ENCODE peak calls at places on chromosome 4, in four cellular contexts. L, Q, Y and S are unnamed samples.

GRCh38 chr4:85298037-85298436 is 176.9 kb upstream of the ARHGAP24 start:
- DNase-seq in Y (no peak), Q (no peak), L (no peak), S (peak)

GRCh38 chr4:90958256-90958895 is 831.2 kb downstream of the CCSER1 start:
- DNase-seq in Q (peak), L (peak), Y (peak), S (no peak)

GRCh38 chr4:98928131-98928504 is 815 bp downstream of the EIF4E start:
- DNase-seq in Q (peak), L (peak), Y (peak), S (peak)

GRCh38 chr4:155025762-155026457 is 182.5 kb upstream of the NPY2R start:
- DNase-seq in Y (peak), L (peak), Q (peak), S (peak)

GRCh38 chr4:84126061-84126787 is 372.9 kb downstream of the NKX6-1 start:
- DNase-seq in Y (peak), Q (no peak), L (no peak), S (no peak)

GRCh38 chr4:54173281-54173912 is 55.7 kb upstream of the PDGFRA start:
- DNase-seq in Q (no peak), Y (no peak), L (no peak), S (no peak)

GRCh38 chr4:168656055-168656660 is 159.3 kb downstream of the PALLD start:
- DNase-seq in L (no peak), Y (no peak), Q (no peak), S (peak)

GRCh38 chr4:137707626-137708025 is 175.3 kb upstream of the PCDH18 start:
- DNase-seq in Q (no peak), Y (no peak), L (no peak), S (peak)

GRCh38 chr4:26787461-26788340 is 72.9 kb upstream of the STIM2 start:
- DNase-seq in Y (peak), L (peak), Q (peak), S (peak)

GRCh38 chr4:112327950-112328349 is 30.8 kb downstream of the ALPK1 start:
- DNase-seq in L (peak), Y (peak), Q (peak), S (peak)

GRCh38 chr4:53644607-53645006 is 53.3 kb upstream of the LNX1 start:
- DNase-seq in Y (no peak), L (no peak), Q (peak), S (no peak)

GRCh38 chr4:169385356-169385755 is 114.6 kb upstream of the SH3RF1 start:
- DNase-seq in Q (no peak), Y (no peak), L (no peak), S (peak)

GRCh38 chr4:146567396-146567795 is 45.7 kb upstream of the SLC10A7 start:
- DNase-seq in Y (peak), Q (no peak), L (no peak), S (peak)

GRCh38 chr4:4575284-4576211 is 33.7 kb upstream of the STX18 start:
- DNase-seq in L (peak), Y (peak), Q (peak), S (peak)

GRCh38 chr4:69689530-69690111 is 36.6 kb upstream of the UGT2A1 start:
- DNase-seq in Q (peak), L (peak), Y (peak), S (peak)

GRCh38 chr4:24560770-24561415 is 23.5 kb downstream of the DHX15 start:
- DNase-seq in Q (no peak), L (no peak), Y (no peak), S (peak)

GRCh38 chr4:172578712-172579111 is 589.9 kb upstream of the GALNT7 start:
- DNase-seq in L (no peak), Q (no peak), Y (no peak), S (no peak)

GRCh38 chr4:106541253-106541652 is 172.7 kb upstream of the GIMD1 start:
- DNase-seq in Y (no peak), L (no peak), Q (no peak), S (peak)

GRCh38 chr4:153521467-153521866 is 55.3 kb downstream of the TMEM131L start:
- DNase-seq in Q (no peak), L (no peak), Y (no peak), S (no peak)

GRCh38 chr4:7967063-7967440 is 27.4 kb upstream of the AFAP1 start:
- DNase-seq in L (no peak), Y (no peak), Q (no peak), S (no peak)

GRCh38 chr4:98976716-98977115 is 18.8 kb upstream of the METAP1 start:
- DNase-seq in Y (no peak), L (no peak), Q (no peak), S (peak)

GRCh38 chr4:186719925-186720694 is 3.5 kb downstream of the FAT1 start:
- DNase-seq in Q (peak), L (no peak), Y (peak), S (peak)

GRCh38 chr4:186723207-186724047 is at the start of gene FAT1:
- DNase-seq in L (no peak), Y (peak), Q (peak), S (peak)

GRCh38 chr4:186724048-186724860 is 598 bp upstream of the FAT1 start:
- DNase-seq in Q (peak), Y (peak), L (no peak), S (peak)

GRCh38 chr4:186724861-186725419 is 1.3 kb upstream of the FAT1 start:
- DNase-seq in L (no peak), Y (no peak), Q (peak), S (peak)

GRCh38 chr4:186722856-186723206 is 825 bp downstream of the FAT1 start:
- DNase-seq in Y (no peak), Q (no peak), L (no peak), S (no peak)
- H3K27ac ChIP-seq in Y (no peak), Q (peak), L (peak), S (peak)

GRCh38 chr4:74376888-74377483 is 12.0 kb downstream of the EREG start:
- DNase-seq in L (no peak), Y (peak), Q (peak), S (peak)

GRCh38 chr4:74374561-74375327 is 9.8 kb downstream of the EREG start:
- DNase-seq in L (peak), Y (no peak), Q (no peak), S (peak)

GRCh38 chr4:74375824-74376426 is 11.0 kb downstream of the EREG start:
- DNase-seq in Q (peak), Y (no peak), L (no peak), S (no peak)

GRCh38 chr4:74370912-74371311 is 6.0 kb downstream of the EREG start:
- DNase-seq in L (peak), Y (peak), Q (peak), S (peak)

GRCh38 chr4:74374128-74374527 is 9.2 kb downstream of the EREG start:
- DNase-seq in Q (no peak), Y (no peak), L (no peak), S (no peak)
- TF ChIP-seq EZH2phosphoT487 in Q (no peak), Y (no peak), L (no peak), S (no peak)

DNA sequence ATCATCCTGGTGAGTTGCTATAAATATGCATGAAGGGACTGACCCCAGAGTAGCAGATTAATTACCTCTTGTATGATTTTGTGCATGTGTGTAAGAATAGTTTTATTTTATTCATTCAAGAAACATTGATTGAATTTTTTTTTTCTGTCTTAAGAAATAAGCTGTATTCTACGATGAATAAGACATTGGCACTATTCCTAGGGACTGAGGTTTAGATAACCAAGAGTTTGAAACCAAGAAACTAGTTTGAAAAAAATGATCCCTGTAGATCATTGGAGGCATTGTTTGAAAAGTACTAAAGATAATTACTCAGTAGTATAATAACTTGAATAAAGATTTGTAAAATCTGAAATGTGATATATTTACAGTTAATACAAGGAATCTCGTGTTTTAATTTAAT is 1086.9 kb downstream of the PCDH7 start:
- DNase-seq in L (no peak), Y (no peak), Q (no peak), S (no peak)
- TF ChIP-seq EZH2 in L (no peak), Y (no peak), Q (no peak), S (no peak)

GRCh38 chr4:70703695-70704332 is 15.5 kb downstream of the UTP3 start:
- DNase-seq in Q (peak), L (no peak), Y (peak), S (peak)

GRCh38 chr4:70706516-70706915 is 15.2 kb upstream of the RUFY3 start:
- DNase-seq in Y (no peak), L (no peak), Q (no peak), S (peak)

GRCh38 chr4:70705146-70705855 is 16.5 kb upstream of the RUFY3 start:
- DNase-seq in Q (peak), L (no peak), Y (peak), S (peak)

GRCh38 chr4:70704333-70705145 is 16.2 kb downstream of the UTP3 start:
- DNase-seq in Y (peak), L (peak), Q (peak), S (peak)

DNA sequence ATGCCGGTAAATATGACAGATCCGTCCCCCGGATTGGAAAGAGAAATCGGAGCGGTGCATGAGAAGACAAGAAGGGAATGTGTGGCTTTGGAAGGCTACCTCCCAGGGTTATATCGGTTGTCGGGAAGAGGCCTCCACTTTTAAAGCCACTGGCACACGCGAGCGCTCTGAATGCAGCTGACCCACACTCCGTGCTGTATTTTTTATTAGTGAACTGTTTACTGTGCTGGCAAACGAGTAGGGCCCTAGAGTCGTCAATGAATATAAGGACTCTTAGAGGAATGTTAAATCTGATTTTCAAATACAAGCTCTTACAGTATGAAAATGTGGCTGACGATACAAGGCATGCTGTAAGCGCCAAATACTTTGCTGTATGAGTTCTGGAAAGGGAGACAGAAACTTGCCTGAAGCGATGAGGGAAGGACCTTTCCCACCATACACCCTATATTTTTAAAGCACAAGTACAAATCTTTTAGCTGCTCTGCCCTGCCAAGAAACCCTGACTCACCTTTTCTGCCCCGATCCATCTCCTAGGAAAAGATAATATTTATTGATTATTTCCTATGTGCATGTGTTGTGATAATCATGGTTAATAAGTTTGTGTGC is 15.8 kb upstream of the RUFY3 start:
- DNase-seq in Y (no peak), L (no peak), Q (no peak), S (peak)
- H3K27ac ChIP-seq in Y (no peak), L (peak), Q (peak), S (peak)

GRCh38 chr4:41143721-41144379 is 70.5 kb downstream of the APBB2 start:
- DNase-seq in L (no peak), Y (no peak), Q (no peak), S (peak)

GRCh38 chr4:41140410-41140809 is 73.9 kb downstream of the APBB2 start:
- DNase-seq in Q (no peak), Y (no peak), L (no peak), S (no peak)

GRCh38 chr4:41142946-41143720 is 71.2 kb downstream of the APBB2 start:
- DNase-seq in Q (peak), L (no peak), Y (no peak), S (peak)

GRCh38 chr4:41141910-41142309 is 72.4 kb downstream of the APBB2 start:
- DNase-seq in L (no peak), Y (no peak), Q (no peak), S (peak)

DNA sequence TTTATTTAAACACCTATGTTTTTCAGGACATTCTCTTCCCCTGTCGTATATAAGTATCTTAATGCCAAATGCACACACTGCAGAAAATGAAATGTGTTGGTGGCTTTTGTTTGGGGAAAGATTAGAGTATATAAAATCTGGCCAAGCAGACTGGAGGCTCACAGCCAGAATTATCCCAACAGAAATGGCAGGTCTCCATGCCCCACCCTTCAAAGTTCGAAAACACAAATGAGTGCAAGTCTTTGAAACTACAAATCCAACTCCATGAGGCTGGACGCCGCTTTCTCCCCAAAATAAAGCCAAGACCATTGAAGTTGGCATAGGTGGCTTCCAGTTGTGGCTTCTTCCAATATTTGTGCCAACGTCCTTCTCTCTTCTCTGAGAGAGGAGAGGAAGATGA is 72.0 kb downstream of the APBB2 start:
- DNase-seq in Y (no peak), L (no peak), Q (no peak), S (peak)
- TF ChIP-seq EZH2phosphoT487 in Y (no peak), L (no peak), Q (no peak), S (no peak)

DNA sequence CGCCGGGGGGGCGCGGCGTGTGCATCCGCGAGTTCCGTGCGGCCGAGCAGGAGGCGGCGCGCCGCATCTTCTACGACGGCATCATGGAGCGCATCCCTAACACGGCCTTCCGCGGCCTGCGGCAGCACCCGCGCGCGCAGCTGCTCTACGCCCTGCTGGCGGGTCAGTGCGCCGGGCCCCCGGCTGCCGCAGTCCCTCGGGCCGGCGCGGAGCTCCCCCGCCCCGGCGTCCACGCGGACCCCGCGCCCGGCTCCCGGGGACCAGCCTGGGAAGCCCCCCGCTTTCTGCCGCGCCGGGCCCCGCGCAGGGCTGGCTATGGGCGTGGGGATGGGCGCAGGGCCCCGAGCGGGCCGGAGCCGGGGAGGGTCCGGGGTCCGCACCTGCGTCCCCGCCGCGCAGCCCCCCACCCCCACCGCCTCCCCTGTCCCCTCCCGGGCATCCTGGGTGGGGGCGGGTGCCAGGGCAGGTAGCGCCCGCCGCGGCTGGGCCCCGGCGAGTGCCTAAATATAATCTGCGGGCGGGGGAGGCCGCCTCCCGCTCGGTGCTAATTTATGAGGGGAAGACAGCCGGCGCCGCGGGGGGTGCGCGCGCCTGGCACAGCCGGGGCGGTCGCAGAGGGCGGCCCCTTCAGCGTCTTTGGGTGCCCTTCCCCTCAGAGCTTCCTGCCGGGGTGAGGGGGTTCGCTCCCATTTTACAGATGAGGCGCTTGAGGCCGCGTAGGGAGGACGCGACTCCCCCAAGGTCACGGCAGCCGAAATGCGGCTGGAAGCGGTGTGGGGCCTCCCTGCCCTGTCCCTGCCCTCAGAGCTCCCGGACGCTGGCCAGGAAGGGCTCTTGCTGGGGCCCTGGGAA is 825 bp downstream of the NAT8L start:
- DNase-seq in Q (peak), Y (peak), L (no peak), S (peak)
- TF ChIP-seq EZH2 in Q (peak), Y (no peak), L (no peak), S (peak)